ENCODE peak calls at places on chromosomes 11 and 22, in eight cellular contexts. J, X, O, P, C, G, B and D are unnamed samples.
A peak's percentile ranks its signal among the peaks of the same experiment; 100 is the strongest.

GRCh38 chr11:59264736-59265135 is 52.0 kb upstream of the MPEG1 start:
- DNase-seq in J (no peak), X (no peak), O (no peak), P (no peak), C (no peak), G (no peak), B (no peak), D (no peak)

GRCh38 chr22:25777870-25778269 is 35.9 kb downstream of the MYO18B start:
- DNase-seq in J (no peak), X (no peak), O (peak; percentile 45), P (peak; percentile 50), C (no peak), G (no peak), B (no peak), D (no peak)

GRCh38 chr11:126415669-126416420 is 60.4 kb downstream of the ST3GAL4 start:
- DNase-seq in J (no peak), X (no peak), O (no peak), P (no peak), C (no peak), G (peak; percentile 81), B (peak; percentile 52), D (no peak)

GRCh38 chr11:66340596-66341501 is 4.1 kb downstream of the BRMS1 start:
- DNase-seq in J (no peak), X (no peak), O (no peak), P (no peak), C (no peak), G (no peak), B (peak; percentile 12), D (no peak)

GRCh38 chr22:42857845-42858481 is 890 bp upstream of the ARFGAP3 start:
- DNase-seq in J (no peak), X (no peak), O (no peak), P (no peak), C (no peak), G (no peak), B (no peak), D (no peak)

GRCh38 chr22:22578702-22579424 is 19.8 kb upstream of the PRAME start:
- DNase-seq in J (no peak), X (no peak), O (peak; percentile 39), P (no peak), C (peak; percentile 81), G (peak; percentile 44), B (no peak), D (no peak)

GRCh38 chr11:61695917-61696316 is 15.7 kb downstream of the DAGLA start:
- DNase-seq in J (no peak), X (peak; percentile 93), O (peak; percentile 81), P (peak; percentile 91), C (peak; percentile 60), G (peak; percentile 79), B (peak; percentile 78), D (peak; percentile 97)

GRCh38 chr11:67054851-67055523 is 1.7 kb upstream of the RHOD start:
- DNase-seq in J (no peak), X (no peak), O (peak; percentile 88), P (peak; percentile 98), C (peak; percentile 86), G (peak; percentile 53), B (no peak), D (peak; percentile 90)

GRCh38 chr11:92978226-92979111 is 9.0 kb downstream of the MTNR1B start:
- DNase-seq in J (no peak), X (no peak), O (peak; percentile 44), P (peak; percentile 52), C (peak; percentile 29), G (no peak), B (no peak), D (no peak)

GRCh38 chr22:23217171-23218052 is 37.1 kb downstream of the BCR start:
- DNase-seq in J (no peak), X (no peak), O (no peak), P (no peak), C (peak; percentile 65), G (peak; percentile 54), B (no peak), D (no peak)

GRCh38 chr11:43922295-43922648 is 20.2 kb upstream of the C11orf96 start:
- DNase-seq in J (no peak), X (no peak), O (peak; percentile 31), P (no peak), C (no peak), G (no peak), B (no peak), D (no peak)

DNA sequence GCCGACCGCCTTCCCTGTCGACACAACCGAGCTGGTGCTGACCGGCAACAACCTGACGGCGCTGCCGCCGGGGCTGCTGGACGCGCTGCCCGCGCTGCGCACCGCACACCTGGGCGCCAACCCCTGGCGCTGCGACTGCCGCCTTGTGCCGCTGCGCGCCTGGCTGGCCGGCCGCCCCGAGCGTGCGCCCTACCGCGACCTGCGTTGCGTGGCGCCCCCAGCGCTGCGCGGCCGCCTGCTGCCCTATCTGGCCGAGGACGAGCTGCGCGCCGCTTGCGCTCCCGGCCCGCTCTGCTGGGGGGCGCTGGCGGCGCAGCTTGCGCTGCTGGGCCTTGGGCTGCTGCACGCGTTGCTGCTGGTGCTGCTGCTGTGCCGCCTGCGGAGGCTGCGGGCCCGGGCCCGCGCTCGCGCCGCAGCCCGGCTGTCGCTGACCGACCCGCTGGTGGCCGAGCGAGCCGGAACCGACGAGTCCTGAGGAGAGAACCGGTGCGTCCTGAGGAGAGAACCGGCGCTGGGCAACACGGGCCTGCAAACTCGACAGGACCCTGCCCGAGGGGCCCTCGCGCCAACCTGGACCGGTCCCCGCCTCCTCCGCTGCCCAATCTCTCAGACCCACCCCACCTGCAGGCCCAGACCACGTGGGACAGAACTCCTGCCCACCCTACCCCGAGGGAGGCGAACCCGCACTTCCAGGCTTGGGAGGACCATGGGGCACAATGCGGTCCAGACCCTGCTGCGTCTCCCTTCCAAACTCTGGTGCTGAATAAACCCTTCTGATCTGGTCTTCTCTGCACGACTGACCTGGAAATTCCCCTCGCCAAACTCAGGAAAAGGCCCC is 870 bp downstream of the GP1BB start:
- DNase-seq in J (no peak), X (no peak), O (peak; percentile 18), P (no peak), C (peak; percentile 95), G (no peak), B (no peak), D (no peak)
- TF ChIP-seq CTCF in J (no peak), X (peak; percentile 3), O (peak; percentile 26), P (no peak), C (peak; percentile 98), G (no peak), B (no peak), D (no peak)

GRCh38 chr22:46008291-46008690 is 31.3 kb upstream of the WNT7B start:
- DNase-seq in J (no peak), X (no peak), O (no peak), P (no peak), C (no peak), G (no peak), B (no peak), D (no peak)

GRCh38 chr22:46004105-46004866 is 27.3 kb upstream of the WNT7B start:
- DNase-seq in J (no peak), X (peak; percentile 66), O (no peak), P (no peak), C (no peak), G (no peak), B (no peak), D (no peak)

GRCh38 chr22:46007003-46007847 is 30.3 kb upstream of the WNT7B start:
- DNase-seq in J (no peak), X (peak; percentile 88), O (peak; percentile 72), P (peak; percentile 91), C (no peak), G (peak; percentile 76), B (peak; percentile 68), D (peak; percentile 94)

GRCh38 chr22:46007848-46008261 is 30.9 kb upstream of the WNT7B start:
- DNase-seq in J (peak; percentile 76), X (peak; percentile 93), O (peak; percentile 87), P (peak; percentile 83), C (no peak), G (peak; percentile 90), B (peak; percentile 85), D (peak; percentile 79)

GRCh38 chr22:46006379-46007002 is 29.5 kb upstream of the WNT7B start:
- DNase-seq in J (peak; percentile 65), X (peak; percentile 97), O (peak; percentile 80), P (peak; percentile 78), C (peak; percentile 83), G (peak; percentile 94), B (peak; percentile 91), D (peak; percentile 99)
- H3K4me3 ChIP-seq in J (no peak overlapping the region), X (peak overlapping the region; percentile 37), O (no peak overlapping the region), P (peak overlapping the region; percentile 13), C (no peak overlapping the region), G (no peak overlapping the region), B (peak overlapping the region; percentile 30), D (no peak overlapping the region)

DNA sequence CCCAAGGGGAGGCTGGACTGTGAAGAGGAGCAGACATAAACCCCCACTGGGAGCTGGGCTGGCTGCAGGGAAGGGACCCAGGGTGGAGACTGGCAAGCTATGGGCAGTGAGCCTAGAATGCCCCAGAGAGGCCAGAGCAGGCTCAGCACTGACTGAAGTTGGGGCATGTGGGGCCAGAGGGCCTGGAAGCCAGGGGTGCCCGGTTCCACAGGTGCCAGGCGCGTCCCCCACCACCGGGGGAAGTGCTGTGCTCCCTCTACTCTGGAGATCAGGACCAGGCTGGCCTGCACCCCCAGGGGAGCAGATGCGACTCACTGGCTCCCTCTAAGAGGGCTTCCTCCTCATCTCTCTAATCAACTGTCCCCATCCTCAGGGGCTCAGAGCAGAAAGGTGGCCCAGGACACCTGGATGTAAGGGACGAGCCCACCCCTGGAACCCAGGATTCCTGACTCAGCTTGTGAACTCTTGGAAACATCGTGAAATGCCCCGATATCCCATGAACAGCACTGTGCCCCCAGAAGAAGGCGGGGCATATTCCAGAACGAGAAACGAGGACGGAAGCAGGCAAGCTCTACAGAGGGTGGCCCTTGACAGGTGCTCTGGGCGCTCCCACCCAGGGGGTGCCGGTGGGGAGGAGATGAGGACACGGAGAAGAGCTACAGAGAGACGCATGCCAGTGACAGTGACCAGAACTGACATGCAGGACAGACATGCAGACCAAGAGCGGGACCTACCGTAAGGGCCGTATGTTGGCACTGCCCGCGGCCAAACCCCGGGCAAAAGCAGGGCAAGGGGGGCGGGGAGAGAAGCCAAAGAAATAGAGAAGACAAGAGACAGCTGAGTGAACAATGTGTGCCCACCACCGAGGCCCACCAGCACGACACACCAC is 20.4 kb downstream of the MAFF start:
- DNase-seq in J (no peak), X (no peak), O (no peak), P (no peak), C (no peak), G (no peak), B (no peak), D (no peak)
- TF ChIP-seq CTCF in J (no peak), X (no peak), O (no peak), P (no peak), C (no peak), G (no peak), B (no peak), D (no peak)

GRCh38 chr11:1727861-1728260 is 22.5 kb downstream of the IFITM10 start:
- DNase-seq in J (no peak), X (no peak), O (no peak), P (no peak), C (no peak), G (no peak), B (no peak), D (peak; percentile 72)

GRCh38 chr11:1728281-1728680 is 22.1 kb downstream of the IFITM10 start:
- DNase-seq in J (no peak), X (no peak), O (no peak), P (no peak), C (no peak), G (no peak), B (no peak), D (no peak)

GRCh38 chr11:1729692-1730011 is 20.7 kb downstream of the IFITM10 start:
- DNase-seq in J (no peak), X (no peak), O (no peak), P (no peak), C (no peak), G (no peak), B (no peak), D (no peak)

GRCh38 chr11:1730230-1730629 is 20.2 kb downstream of the IFITM10 start:
- DNase-seq in J (no peak), X (no peak), O (no peak), P (no peak), C (no peak), G (no peak), B (no peak), D (no peak)

GRCh38 chr11:1728931-1729691 is 21.3 kb downstream of the IFITM10 start:
- DNase-seq in J (no peak), X (no peak), O (no peak), P (no peak), C (no peak), G (no peak), B (no peak), D (no peak)
- H3K4me3 ChIP-seq in J (no peak overlapping the region), X (no peak overlapping the region), O (no peak overlapping the region), P (no peak overlapping the region), C (no peak overlapping the region), G (no peak overlapping the region), B (no peak overlapping the region), D (no peak overlapping the region)